ENCODE peak calls at places on chromosomes 7 and 10, in nine cellular contexts. One of them, this sample, is unnamed.

GRCh38 chr7:73595358-73595757 is 17.0 kb upstream of the TBL2 start:
- DNase-seq in tibial nerve: no peak
- DNase-seq in K562: no peak
- DNase-seq in ovary: no peak
- DNase-seq in A549: no peak
- DNase-seq in H1: no peak
- DNase-seq in HepG2: no peak
- DNase-seq in transverse colon: no peak
- DNase-seq in sigmoid colon: no peak
- DNase-seq in this sample: no peak

GRCh38 chr10:103431902-103432301 is 20.3 kb downstream of the CALHM2 start:
- DNase-seq in tibial nerve: no peak
- DNase-seq in K562: no peak
- DNase-seq in ovary: no peak
- DNase-seq in A549: no peak
- DNase-seq in H1: no peak
- DNase-seq in HepG2: peak
- DNase-seq in transverse colon: no peak
- DNase-seq in sigmoid colon: no peak
- DNase-seq in this sample: no peak

GRCh38 chr10:124086787-124087671 is 6.4 kb downstream of the CHST15 start:
- DNase-seq in tibial nerve: no peak
- DNase-seq in K562: no peak
- DNase-seq in ovary: no peak
- DNase-seq in A549: no peak
- DNase-seq in H1: no peak
- DNase-seq in HepG2: no peak
- DNase-seq in transverse colon: no peak
- DNase-seq in sigmoid colon: peak
- DNase-seq in this sample: no peak

GRCh38 chr10:51419416-51420093 is 279.8 kb downstream of the CSTF2T start:
- DNase-seq in tibial nerve: no peak
- DNase-seq in K562: no peak
- DNase-seq in ovary: no peak
- DNase-seq in A549: no peak
- DNase-seq in H1: no peak
- DNase-seq in HepG2: no peak
- DNase-seq in transverse colon: no peak
- DNase-seq in sigmoid colon: no peak
- DNase-seq in this sample: no peak

GRCh38 chr7:22248111-22248809 is 108.7 kb downstream of the RAPGEF5 start:
- DNase-seq in tibial nerve: no peak
- DNase-seq in K562: no peak
- DNase-seq in ovary: no peak
- DNase-seq in A549: no peak
- DNase-seq in H1: no peak
- DNase-seq in HepG2: no peak
- DNase-seq in transverse colon: no peak
- DNase-seq in sigmoid colon: no peak
- DNase-seq in this sample: no peak

GRCh38 chr7:154777023-154777422 is 225.9 kb downstream of the PAXIP1 start:
- DNase-seq in tibial nerve: no peak
- DNase-seq in K562: peak
- DNase-seq in ovary: no peak
- DNase-seq in A549: peak
- DNase-seq in H1: no peak
- DNase-seq in HepG2: no peak
- DNase-seq in transverse colon: no peak
- DNase-seq in sigmoid colon: no peak
- DNase-seq in this sample: no peak

GRCh38 chr7:43248961-43249807 is 136.7 kb downstream of the HECW1 start:
- DNase-seq in tibial nerve: no peak
- DNase-seq in K562: peak
- DNase-seq in ovary: peak
- DNase-seq in A549: peak
- DNase-seq in H1: no peak
- DNase-seq in HepG2: no peak
- DNase-seq in transverse colon: peak
- DNase-seq in sigmoid colon: peak
- DNase-seq in this sample: peak

GRCh38 chr10:73991846-73992245 is 6.1 kb upstream of the VCL start:
- DNase-seq in tibial nerve: no peak
- DNase-seq in K562: peak
- DNase-seq in ovary: no peak
- DNase-seq in A549: no peak
- DNase-seq in H1: peak
- DNase-seq in HepG2: no peak
- DNase-seq in transverse colon: peak
- DNase-seq in sigmoid colon: no peak
- DNase-seq in this sample: peak

GRCh38 chr10:12543589-12543988 is 194.2 kb downstream of the CAMK1D start:
- DNase-seq in tibial nerve: no peak
- DNase-seq in K562: no peak
- DNase-seq in ovary: no peak
- DNase-seq in A549: no peak
- DNase-seq in H1: no peak
- DNase-seq in HepG2: no peak
- DNase-seq in transverse colon: no peak
- DNase-seq in sigmoid colon: no peak
- DNase-seq in this sample: no peak

GRCh38 chr10:83982812-83983211 is 156.5 kb upstream of the GHITM start:
- DNase-seq in tibial nerve: no peak
- DNase-seq in K562: no peak
- DNase-seq in ovary: no peak
- DNase-seq in A549: no peak
- DNase-seq in H1: no peak
- DNase-seq in HepG2: no peak
- DNase-seq in transverse colon: no peak
- DNase-seq in sigmoid colon: no peak
- DNase-seq in this sample: no peak

GRCh38 chr7:33824911-33825459 is 80.4 kb upstream of the BMPER start:
- DNase-seq in tibial nerve: no peak
- DNase-seq in K562: no peak
- DNase-seq in ovary: no peak
- DNase-seq in A549: no peak
- DNase-seq in H1: no peak
- DNase-seq in HepG2: no peak
- DNase-seq in transverse colon: no peak
- DNase-seq in sigmoid colon: no peak
- DNase-seq in this sample: no peak

GRCh38 chr10:59508296-59508695 is 145.9 kb upstream of the FAM13C start:
- DNase-seq in tibial nerve: no peak
- DNase-seq in K562: no peak
- DNase-seq in ovary: no peak
- DNase-seq in A549: no peak
- DNase-seq in H1: no peak
- DNase-seq in HepG2: no peak
- DNase-seq in transverse colon: peak
- DNase-seq in sigmoid colon: no peak
- DNase-seq in this sample: no peak

GRCh38 chr7:77199008-77199966 is at the start of gene FGL2:
- DNase-seq in tibial nerve: peak
- DNase-seq in K562: no peak
- DNase-seq in ovary: peak
- DNase-seq in A549: no peak
- DNase-seq in H1: peak
- DNase-seq in HepG2: no peak
- DNase-seq in transverse colon: peak
- DNase-seq in sigmoid colon: peak
- DNase-seq in this sample: no peak

GRCh38 chr7:113892818-113893217 is 26.0 kb downstream of the PPP1R3A start:
- DNase-seq in tibial nerve: no peak
- DNase-seq in K562: no peak
- DNase-seq in ovary: no peak
- DNase-seq in A549: no peak
- DNase-seq in H1: no peak
- DNase-seq in HepG2: no peak
- DNase-seq in transverse colon: no peak
- DNase-seq in sigmoid colon: no peak
- DNase-seq in this sample: no peak

GRCh38 chr10:112711366-112711765 is 238.7 kb upstream of the TCF7L2 start:
- DNase-seq in tibial nerve: no peak
- DNase-seq in K562: no peak
- DNase-seq in ovary: no peak
- DNase-seq in A549: no peak
- DNase-seq in H1: peak
- DNase-seq in HepG2: no peak
- DNase-seq in transverse colon: no peak
- DNase-seq in sigmoid colon: no peak
- DNase-seq in this sample: no peak

GRCh38 chr7:33129806-33130153 is 416 bp downstream of the BBS9 start:
- DNase-seq in tibial nerve: no peak
- DNase-seq in K562: no peak
- DNase-seq in ovary: no peak
- DNase-seq in A549: peak
- DNase-seq in H1: no peak
- DNase-seq in HepG2: no peak
- DNase-seq in transverse colon: no peak
- DNase-seq in sigmoid colon: no peak
- DNase-seq in this sample: no peak

GRCh38 chr10:86658261-86658741 is 4.0 kb downstream of the OPN4 start:
- DNase-seq in tibial nerve: no peak
- DNase-seq in K562: no peak
- DNase-seq in ovary: peak
- DNase-seq in A549: no peak
- DNase-seq in H1: no peak
- DNase-seq in HepG2: no peak
- DNase-seq in transverse colon: peak
- DNase-seq in sigmoid colon: peak
- DNase-seq in this sample: no peak

GRCh38 chr7:133019590-133019989 is 62.3 kb downstream of the CHCHD3 start:
- DNase-seq in tibial nerve: no peak
- DNase-seq in K562: no peak
- DNase-seq in ovary: no peak
- DNase-seq in A549: no peak
- DNase-seq in H1: no peak
- DNase-seq in HepG2: no peak
- DNase-seq in transverse colon: no peak
- DNase-seq in sigmoid colon: no peak
- DNase-seq in this sample: no peak
- TF ChIP-seq EP300 in tibial nerve: no peak
- TF ChIP-seq EP300 in K562: no peak
- TF ChIP-seq EP300 in ovary: no peak
- TF ChIP-seq EP300 in A549: no peak
- TF ChIP-seq EP300 in H1: no peak
- TF ChIP-seq EP300 in HepG2: no peak
- TF ChIP-seq EP300 in transverse colon: no peak
- TF ChIP-seq EP300 in sigmoid colon: no peak
- TF ChIP-seq EP300 in this sample: no peak

DNA sequence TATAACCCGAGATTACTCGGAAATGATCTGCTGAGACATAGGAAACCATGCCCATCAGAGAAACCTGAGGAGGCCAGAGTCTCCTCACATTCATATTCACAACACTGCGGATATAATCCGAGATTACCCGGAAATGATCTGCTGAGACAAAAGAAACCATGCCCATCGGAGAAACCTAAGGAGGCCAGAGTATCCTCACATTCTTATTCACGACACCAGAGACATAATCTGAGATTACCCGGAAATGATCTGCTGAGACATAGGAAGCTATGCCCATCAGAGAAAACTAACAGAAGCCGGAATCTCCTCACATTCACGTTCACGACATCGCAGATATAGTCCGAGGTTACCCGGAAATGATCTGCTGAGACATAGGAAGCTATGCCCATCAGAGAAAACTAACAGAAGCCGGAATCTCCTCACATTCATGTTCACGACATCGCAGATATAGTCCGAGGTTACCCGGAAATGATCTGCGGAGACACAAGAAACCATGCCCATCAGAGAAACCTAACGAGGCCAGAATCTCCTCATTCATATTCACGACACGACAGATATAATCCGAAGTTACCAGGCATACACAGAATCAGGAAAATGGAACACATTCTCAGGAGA is 422.3 kb upstream of the AKR1E2 start:
- DNase-seq in tibial nerve: no peak
- DNase-seq in K562: no peak
- DNase-seq in ovary: no peak
- DNase-seq in A549: no peak
- DNase-seq in H1: no peak
- DNase-seq in HepG2: no peak
- DNase-seq in transverse colon: no peak
- DNase-seq in sigmoid colon: no peak
- DNase-seq in this sample: no peak
- TF ChIP-seq POLR2A in tibial nerve: no peak
- TF ChIP-seq POLR2A in K562: no peak
- TF ChIP-seq POLR2A in ovary: no peak
- TF ChIP-seq POLR2A in A549: no peak
- TF ChIP-seq POLR2A in H1: no peak
- TF ChIP-seq POLR2A in HepG2: no peak
- TF ChIP-seq POLR2A in transverse colon: no peak
- TF ChIP-seq POLR2A in sigmoid colon: no peak
- TF ChIP-seq POLR2A in this sample: no peak

GRCh38 chr10:80132299-80133139 is at the start of gene PLAC9:
- DNase-seq in tibial nerve: no peak
- DNase-seq in K562: no peak
- DNase-seq in ovary: peak
- DNase-seq in A549: peak
- DNase-seq in H1: peak
- DNase-seq in HepG2: no peak
- DNase-seq in transverse colon: no peak
- DNase-seq in sigmoid colon: peak
- DNase-seq in this sample: no peak
- TF ChIP-seq EP300 in tibial nerve: no peak
- TF ChIP-seq EP300 in K562: no peak
- TF ChIP-seq EP300 in ovary: no peak
- TF ChIP-seq EP300 in A549: no peak
- TF ChIP-seq EP300 in H1: no peak
- TF ChIP-seq EP300 in HepG2: no peak
- TF ChIP-seq EP300 in transverse colon: no peak
- TF ChIP-seq EP300 in sigmoid colon: no peak
- TF ChIP-seq EP300 in this sample: no peak

GRCh38 chr10:20712766-20713165 is 184.3 kb downstream of the NEBL start:
- DNase-seq in tibial nerve: no peak
- DNase-seq in K562: no peak
- DNase-seq in ovary: no peak
- DNase-seq in A549: no peak
- DNase-seq in H1: no peak
- DNase-seq in HepG2: no peak
- DNase-seq in transverse colon: no peak
- DNase-seq in sigmoid colon: no peak
- DNase-seq in this sample: no peak
- TF ChIP-seq POLR2A in tibial nerve: no peak
- TF ChIP-seq POLR2A in K562: no peak
- TF ChIP-seq POLR2A in ovary: no peak
- TF ChIP-seq POLR2A in A549: no peak
- TF ChIP-seq POLR2A in H1: no peak
- TF ChIP-seq POLR2A in HepG2: no peak
- TF ChIP-seq POLR2A in transverse colon: no peak
- TF ChIP-seq POLR2A in sigmoid colon: no peak
- TF ChIP-seq POLR2A in this sample: no peak

DNA sequence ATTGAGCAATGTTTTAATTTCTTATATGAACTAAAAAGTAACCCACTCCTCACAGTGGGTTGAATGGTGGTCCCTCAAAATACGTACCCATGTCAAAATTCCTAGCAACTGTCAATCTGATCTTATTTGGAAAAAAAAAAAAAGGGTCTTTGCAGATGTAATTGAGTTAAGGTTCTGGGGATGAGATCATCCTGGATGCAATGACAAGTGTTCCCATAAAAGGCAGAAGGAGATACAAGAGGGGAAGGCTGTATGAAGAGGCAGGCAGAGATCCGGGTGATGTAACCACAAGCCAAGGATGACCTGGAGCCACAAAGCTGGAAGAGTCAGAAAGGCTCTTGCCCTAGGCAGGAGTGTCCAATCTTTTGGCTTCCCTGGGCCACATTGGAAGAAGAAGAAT is 516.3 kb upstream of the MKI67 start:
- DNase-seq in tibial nerve: no peak
- DNase-seq in K562: no peak
- DNase-seq in ovary: no peak
- DNase-seq in A549: no peak
- DNase-seq in H1: no peak
- DNase-seq in HepG2: no peak
- DNase-seq in transverse colon: no peak
- DNase-seq in sigmoid colon: no peak
- DNase-seq in this sample: no peak
- TF ChIP-seq EP300 in tibial nerve: no peak
- TF ChIP-seq EP300 in K562: no peak
- TF ChIP-seq EP300 in ovary: no peak
- TF ChIP-seq EP300 in A549: no peak
- TF ChIP-seq EP300 in H1: no peak
- TF ChIP-seq EP300 in HepG2: no peak
- TF ChIP-seq EP300 in transverse colon: no peak
- TF ChIP-seq EP300 in sigmoid colon: no peak
- TF ChIP-seq EP300 in this sample: no peak